ENCODE peak calls at places on chromosomes 7 and 10, in four cellular contexts. L is upper lobe of right lung, M is ovary, H is osteocyte. O is an unnamed sample.

GRCh38 chr10:121578298-121578697 is 19.9 kb downstream of the FGFR2 start:
- DNase-seq in H (no peak), L (no peak), M (no peak), O (no peak)

GRCh38 chr10:86798030-86798429 is 41.6 kb downstream of the BMPR1A start:
- DNase-seq in M (no peak), L (no peak), H (no peak), O (no peak)

GRCh38 chr10:30694492-30695228 is 65.1 kb upstream of the LYZL2 start:
- DNase-seq in M (no peak), L (no peak), H (no peak), O (no peak)

GRCh38 chr10:62805139-62806092 is 896 bp downstream of the ADO start:
- DNase-seq in M (peak), L (peak), H (no peak), O (no peak)

GRCh38 chr10:72263613-72264241 is 10.0 kb upstream of the DDIT4 start:
- DNase-seq in M (no peak), L (peak), H (no peak), O (no peak)

GRCh38 chr10:87670591-87670990 is 10.9 kb downstream of the PAPSS2 start:
- DNase-seq in H (no peak), M (no peak), L (no peak), O (no peak)

GRCh38 chr10:99648717-99649116 is 10.6 kb upstream of the ENTPD7 start:
- DNase-seq in H (no peak), L (no peak), M (no peak), O (no peak)

GRCh38 chr7:111475419-111475748 is 86.9 kb downstream of the IMMP2L start:
- DNase-seq in H (no peak), M (no peak), L (no peak), O (no peak)

GRCh38 chr10:128526793-128527375 is 400.7 kb upstream of the MKI67 start:
- DNase-seq in L (no peak), H (no peak), M (peak), O (no peak)

GRCh38 chr7:159104188-159105030 is 40.3 kb downstream of the VIPR2 start:
- DNase-seq in L (peak), M (peak), H (no peak), O (no peak)

GRCh38 chr10:5545011-5545410 is 20.2 kb downstream of the CALML3 start:
- DNase-seq in M (no peak), H (no peak), L (peak), O (peak)

GRCh38 chr7:143003393-143004051 is 23.4 kb downstream of the OR9A2 start:
- DNase-seq in H (no peak), M (no peak), L (no peak), O (no peak)

GRCh38 chr7:36928718-36929117 is 204.4 kb upstream of the AOAH start:
- DNase-seq in H (no peak), M (no peak), L (no peak), O (no peak)

GRCh38 chr7:96061844-96062243 is 260.1 kb downstream of the SLC25A13 start:
- DNase-seq in M (peak), L (no peak), H (no peak), O (no peak)

GRCh38 chr7:4791738-4792536 is 16.5 kb downstream of the AP5Z1 start:
- DNase-seq in L (peak), M (peak), H (peak), O (no peak)

GRCh38 chr10:124306922-124307371 is 111.8 kb downstream of the OAT start:
- DNase-seq in H (no peak), M (no peak), L (no peak), O (peak)

GRCh38 chr7:30788640-30789333 is 17.6 kb downstream of the MINDY4 start:
- DNase-seq in M (no peak), H (no peak), L (no peak), O (no peak)

GRCh38 chr10:11875499-11876281 is 52.5 kb downstream of the PROSER2 start:
- DNase-seq in H (no peak), L (peak), M (peak), O (no peak)

DNA sequence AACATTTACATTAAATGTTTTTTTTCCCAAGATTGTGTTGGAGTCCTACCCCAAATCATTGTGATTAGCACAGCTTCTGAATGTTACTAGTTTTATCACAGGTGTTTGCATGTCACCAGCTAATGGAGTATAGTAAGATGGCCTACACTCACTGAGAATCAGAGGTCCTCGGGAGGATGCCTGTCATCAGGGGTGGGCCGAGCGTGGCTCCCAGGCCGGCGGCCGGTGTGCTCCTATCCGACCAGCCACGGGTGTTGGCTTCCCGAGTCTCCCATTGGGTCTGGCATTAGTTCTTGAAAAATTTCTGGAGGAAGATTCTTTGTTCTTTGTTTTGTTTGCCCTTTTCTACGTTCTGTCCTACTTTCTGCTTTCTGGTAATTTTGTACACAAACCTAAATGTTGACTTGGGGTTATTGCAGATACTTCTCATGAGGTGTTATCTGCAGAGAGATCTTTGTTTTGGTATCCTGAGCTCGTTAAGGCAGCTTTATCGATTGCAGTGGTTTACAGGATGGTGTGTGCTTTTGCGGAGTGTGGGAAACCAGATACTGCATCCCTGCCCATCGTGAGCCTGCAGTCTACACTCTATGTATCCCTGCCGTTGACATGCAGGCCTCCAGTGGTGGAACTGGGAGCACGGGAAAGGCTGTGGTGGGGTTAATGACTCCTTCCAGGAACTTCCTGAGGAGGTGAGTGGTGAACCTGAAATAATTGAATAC is 67.3 kb upstream of the DNAJB6 start:
- DNase-seq in M (no peak), H (no peak), L (no peak), O (no peak)
- TF ChIP-seq CTCF in M (no peak), H (no peak), L (no peak), O (no peak)

GRCh38 chr10:91298224-91298862 is 77.9 kb downstream of the PCGF5 start:
- DNase-seq in L (peak), M (peak), H (peak), O (no peak)

GRCh38 chr10:91296471-91296870 is 76.0 kb downstream of the PCGF5 start:
- DNase-seq in M (no peak), L (no peak), H (no peak), O (no peak)

GRCh38 chr10:91290607-91291006 is 70.1 kb downstream of the PCGF5 start:
- DNase-seq in L (no peak), H (no peak), M (no peak), O (no peak)

GRCh38 chr10:91294134-91294906 is 73.9 kb downstream of the PCGF5 start:
- DNase-seq in M (no peak), L (no peak), H (no peak), O (no peak)

GRCh38 chr10:91295346-91295745 is 74.9 kb downstream of the PCGF5 start:
- DNase-seq in H (no peak), L (no peak), M (no peak), O (no peak)
- TF ChIP-seq CTCF in H (no peak), L (no peak), M (no peak), O (no peak)

GRCh38 chr10:79142522-79143309 is 74.0 kb downstream of the ZMIZ1 start:
- DNase-seq in M (no peak), H (no peak), L (no peak), O (no peak)
- TF ChIP-seq CTCF in M (no peak), H (no peak), L (no peak), O (no peak)

GRCh38 chr7:46480619-46481018 is 559.5 kb upstream of the IGFBP3 start:
- DNase-seq in H (no peak), L (no peak), M (no peak), O (no peak)
- TF ChIP-seq CTCF in H (no peak), L (no peak), M (no peak), O (no peak)

GRCh38 chr7:121351682-121352081 is 22.9 kb downstream of the WNT16 start:
- DNase-seq in L (no peak), H (no peak), M (no peak), O (no peak)
- TF ChIP-seq CTCF in L (no peak), H (peak), M (no peak), O (no peak)